ENCODE peak calls at places on chromosomes 16 and 17, in ten cellular contexts. J, Z, E, M, S, Q, C, V, A and W are unnamed samples. For H3K4me1, the result is how much of the 10 kb centered on the place peaks cover.

GRCh38 chr17:36851230-36851629 is 86.0 kb upstream of the LHX1 start:
- DNase-seq in Q (no peak), E (no peak), Z (peak), C (peak), V (no peak), S (no peak), A (peak), M (no peak), J (no peak), W (no peak)

GRCh38 chr16:12271006-12271405 is 294.5 kb downstream of the SNX29 start:
- DNase-seq in M (peak), S (no peak), V (no peak), Z (peak), E (no peak), C (no peak), Q (no peak), J (no peak), A (peak), W (no peak)

GRCh38 chr17:78818932-78819331 is 21.7 kb downstream of the USP36 start:
- DNase-seq in J (no peak), Z (no peak), Q (no peak), E (no peak), V (no peak), C (no peak), A (no peak), S (no peak), M (no peak), W (peak)

GRCh38 chr16:71479420-71479819 is 9.7 kb downstream of the ZNF19 start:
- DNase-seq in V (no peak), M (peak), S (no peak), E (no peak), Q (peak), C (no peak), Z (peak), J (no peak), A (peak), W (no peak)

GRCh38 chr17:80820331-80820730 is 171.3 kb upstream of the CHMP6 start:
- DNase-seq in Q (no peak), A (peak), C (no peak), S (no peak), Z (no peak), V (no peak), J (no peak), M (no peak), E (no peak), W (no peak)

GRCh38 chr16:19379838-19380237 is 37.8 kb upstream of the TMC5 start:
- DNase-seq in S (no peak), M (no peak), E (no peak), Q (no peak), C (no peak), J (no peak), Z (no peak), V (no peak), A (no peak), W (no peak)

GRCh38 chr17:28950017-28950751 is 1.1 kb downstream of the PHF12 start:
- DNase-seq in A (peak), M (peak), E (peak), S (peak), J (peak), Q (peak), Z (peak), C (no peak), V (peak), W (peak)

GRCh38 chr17:37312137-37312923 is 63.5 kb upstream of the C17orf78 start:
- DNase-seq in J (no peak), Q (no peak), Z (no peak), A (no peak), C (no peak), S (no peak), M (no peak), V (no peak), E (no peak), W (no peak)

GRCh38 chr17:72520665-72521303 is 400.0 kb downstream of the SOX9 start:
- DNase-seq in Z (no peak), Q (no peak), E (no peak), J (no peak), C (no peak), M (no peak), V (no peak), S (no peak), A (no peak), W (no peak)

GRCh38 chr16:54291981-54292487 is 5.4 kb upstream of the IRX3 start:
- DNase-seq in C (no peak), Q (no peak), V (no peak), Z (no peak), E (no peak), S (no peak), M (no peak), J (no peak), A (no peak), W (no peak)

GRCh38 chr16:30067584-30067916 is 2.0 kb downstream of the ALDOA start:
- DNase-seq in J (no peak), Q (no peak), C (no peak), S (no peak), V (no peak), M (no peak), E (no peak), A (no peak), Z (no peak), W (no peak)

GRCh38 chr17:62652251-62653001 is 25.0 kb downstream of the MRC2 start:
- DNase-seq in S (peak), Q (peak), M (peak), C (no peak), V (no peak), J (peak), Z (peak), E (peak), A (peak), W (no peak)

GRCh38 chr16:67299269-67299668 is 19.9 kb downstream of the PLEKHG4 start:
- DNase-seq in V (no peak), E (no peak), M (no peak), C (no peak), Q (no peak), A (no peak), S (no peak), J (no peak), Z (no peak), W (no peak)

GRCh38 chr16:85391175-85391707 is 221.9 kb upstream of the GSE1 start:
- DNase-seq in Z (no peak), A (no peak), V (no peak), Q (no peak), E (no peak), M (no peak), C (no peak), J (no peak), S (no peak), W (no peak)

GRCh38 chr17:69093279-69093789 is 32.6 kb upstream of the ABCA9 start:
- DNase-seq in Z (no peak), J (no peak), V (no peak), M (peak), C (no peak), Q (no peak), E (no peak), A (no peak), S (no peak), W (no peak)

GRCh38 chr16:67562526-67562917 is at the start of gene CTCF:
- DNase-seq in E (peak), V (peak), C (no peak), M (peak), J (peak), A (peak), S (peak), Z (peak), Q (peak), W (peak)

GRCh38 chr16:67198238-67198734 is 645 bp upstream of the ELMO3 start:
- DNase-seq in M (peak), C (no peak), V (peak), A (no peak), E (no peak), Q (peak), J (peak), S (peak), Z (peak), W (no peak)

GRCh38 chr16:73166394-73166971 is 118.6 kb upstream of the ZFHX3 start:
- DNase-seq in Z (no peak), J (no peak), M (no peak), E (no peak), V (no peak), Q (no peak), S (no peak), C (no peak), A (no peak), W (no peak)

GRCh38 chr16:8861563-8862308 is 7.1 kb downstream of the CARHSP1 start:
- DNase-seq in J (peak), C (no peak), M (no peak), S (no peak), E (no peak), V (no peak), Q (no peak), Z (no peak), A (peak), W (no peak)

GRCh38 chr16:86391987-86392386 is 118.3 kb upstream of the FOXF1 start:
- DNase-seq in E (no peak), Q (no peak), A (no peak), Z (peak), V (no peak), J (no peak), M (peak), C (no peak), S (no peak), W (no peak)

GRCh38 chr17:41797377-41797776 is 10.9 kb upstream of the JUP start:
- DNase-seq in Z (no peak), J (no peak), C (no peak), Q (no peak), V (no peak), M (no peak), A (peak), E (no peak), S (no peak), W (no peak)

GRCh38 chr17:55549140-55549539 is 37.9 kb upstream of the SMIM36 start:
- DNase-seq in S (no peak), Z (peak), Q (peak), A (no peak), M (no peak), E (no peak), J (no peak), V (no peak), C (no peak), W (no peak)
- TF ChIP-seq CTCF in S (no peak), Z (peak), Q (peak), A (peak), M (peak), E (peak), J (no peak), V (no peak), C (peak), W (no peak)

DNA sequence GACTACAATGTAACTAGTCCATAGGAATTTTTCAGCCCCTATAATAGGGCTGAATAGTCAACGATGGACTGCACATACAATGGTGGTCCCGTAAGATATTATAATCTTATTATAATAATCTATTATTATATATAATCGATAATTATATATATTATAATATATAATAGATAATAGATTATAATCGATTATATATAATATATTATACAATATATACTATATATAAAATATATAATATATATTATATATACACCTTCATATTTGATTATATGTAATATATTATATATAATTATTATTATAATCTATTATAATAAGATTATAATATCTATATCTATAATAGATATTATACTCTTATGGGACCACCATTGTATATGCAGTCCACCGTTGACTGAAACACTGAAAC is 238.8 kb downstream of the XYLT1 start:
- DNase-seq in E (no peak), A (no peak), Z (no peak), J (no peak), S (no peak), C (no peak), M (no peak), Q (no peak), V (no peak), W (no peak)
- H3K4me1 ChIP-seq in E (under half), A (under half), Z (under half), J (under half), S (under half), C (under half), M (under half), Q (under half), V (under half), W (under half)

GRCh38 chr17:82655038-82655479 is 6.8 kb upstream of the WDR45B start:
- DNase-seq in A (peak), V (peak), C (no peak), M (no peak), S (peak), Z (peak), Q (no peak), J (peak), E (no peak), W (no peak)
- H3K4me3 ChIP-seq in A (no peak), V (no peak), C (no peak), M (no peak), S (peak), Z (peak), Q (no peak), J (no peak), E (no peak), W (no peak)

DNA sequence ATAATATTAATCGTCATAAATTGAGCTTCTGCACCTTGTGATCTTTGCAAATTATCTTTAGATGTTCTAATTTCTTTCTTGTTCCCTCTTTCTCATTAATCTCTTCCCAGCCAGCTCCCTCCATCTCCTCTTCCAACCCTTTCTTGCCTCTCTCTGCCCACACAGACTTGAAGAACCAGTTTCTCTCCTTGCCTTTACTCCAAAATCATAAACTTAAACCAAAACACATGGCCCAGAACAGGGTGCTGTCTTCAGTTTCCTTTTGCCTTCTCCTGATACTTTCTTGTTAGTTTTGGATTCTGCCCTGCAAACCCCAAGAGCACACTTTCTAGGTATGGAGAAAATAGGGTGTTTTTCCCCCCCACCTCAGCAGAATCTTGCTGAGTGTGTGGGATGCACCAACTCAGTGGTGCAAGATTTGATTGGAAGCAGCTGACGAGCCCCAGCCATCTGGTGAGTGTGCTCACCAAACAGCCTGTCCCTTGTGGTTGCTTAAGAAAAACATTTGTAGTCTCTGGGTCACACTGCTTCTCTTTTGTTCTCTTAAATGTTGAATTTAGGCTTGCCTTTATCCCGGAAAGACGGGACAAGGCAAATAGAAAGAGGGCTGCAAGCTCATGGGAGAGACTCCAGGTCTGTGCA is 175.8 kb upstream of the MAF start:
- DNase-seq in C (no peak), Q (no peak), Z (no peak), V (peak), E (no peak), A (peak), M (peak), J (no peak), S (peak), W (no peak)
- TF ChIP-seq CTCF in C (no peak), Q (no peak), Z (no peak), V (no peak), E (no peak), A (no peak), M (peak), J (no peak), S (no peak), W (no peak)

DNA sequence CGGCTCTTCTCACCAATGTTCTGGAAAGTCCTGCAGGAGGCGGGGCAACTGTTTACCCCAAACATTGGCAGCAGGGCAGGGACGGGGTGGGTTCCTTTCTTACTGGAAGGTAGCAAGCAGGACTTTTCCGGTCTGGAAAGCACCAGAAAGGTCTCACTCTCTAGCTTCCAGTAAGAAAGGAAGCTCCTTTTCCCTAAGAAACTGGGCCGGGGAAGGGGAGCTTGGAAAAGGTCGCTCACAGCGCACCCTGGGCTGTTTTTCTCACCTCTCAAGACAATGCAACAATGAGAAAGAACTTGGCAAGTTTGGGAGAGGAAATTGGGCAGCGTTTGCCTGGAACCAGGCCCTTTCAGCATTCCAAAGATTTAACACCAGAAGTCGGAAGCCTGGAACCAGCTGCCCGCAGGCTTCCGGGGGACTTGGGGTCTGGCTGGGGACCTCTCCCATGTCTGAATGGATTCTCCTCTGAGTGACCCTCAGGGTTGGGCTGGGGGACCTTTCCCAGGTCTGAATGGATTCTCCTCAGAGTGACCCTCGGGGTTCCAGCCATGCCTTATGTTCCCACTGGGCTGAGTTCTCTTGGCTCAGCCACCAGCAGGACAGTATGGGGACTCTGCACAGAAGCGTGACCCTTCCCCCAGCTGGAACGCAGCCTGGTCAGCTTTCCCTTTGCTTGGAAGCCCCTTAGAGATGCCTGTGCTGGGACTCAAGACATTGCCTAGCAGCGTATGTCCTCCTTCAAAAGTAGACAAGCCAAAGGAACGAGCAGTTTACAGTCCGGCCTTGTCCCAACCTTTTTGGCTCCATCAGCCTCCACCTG is 166.5 kb upstream of the PLCG2 start:
- DNase-seq in Z (no peak), E (peak), J (no peak), C (no peak), A (no peak), M (no peak), V (peak), Q (no peak), S (no peak), W (no peak)
- H3K4me1 ChIP-seq in Z (under half), E (half or more), J (under half), C (under half), A (under half), M (under half), V (under half), Q (under half), S (under half), W (under half)

GRCh38 chr17:58329035-58329807 is 626 bp upstream of the TSPOAP1 start:
- DNase-seq in V (no peak), Z (no peak), S (no peak), Q (peak), M (no peak), J (no peak), E (no peak), A (no peak), C (no peak), W (no peak)
- H3K4me3 ChIP-seq in V (no peak), Z (no peak), S (no peak), Q (no peak), M (no peak), J (no peak), E (no peak), A (no peak), C (no peak), W (peak)